ENCODE peak calls at places on chromosomes 12 and 14, in four cellular contexts. B is K562, F is cardiac muscle cell, E is A172. O is an unnamed sample.

GRCh38 chr12:25653487-25654175 is 100.5 kb upstream of the LMNTD1 start:
- DNase-seq in B (no peak), F (no peak), E (no peak), O (no peak)

GRCh38 chr14:60753264-60754126 is 18.9 kb downstream of the MNAT1 start:
- DNase-seq in B (no peak), F (no peak), E (no peak), O (peak)

GRCh38 chr14:50622978-50623377 is 45.1 kb downstream of the SAV1 start:
- DNase-seq in B (no peak), F (no peak), E (no peak), O (no peak)

GRCh38 chr14:58200480-58200841 is 512 bp downstream of the ACTR10 start:
- DNase-seq in B (no peak), F (no peak), E (no peak), O (no peak)

GRCh38 chr12:38921025-38921677 is 15.8 kb upstream of the CPNE8 start:
- DNase-seq in B (peak), F (peak), E (peak), O (peak)

GRCh38 chr12:75954076-75954475 is 77.5 kb downstream of the PHLDA1 start:
- DNase-seq in B (peak), F (no peak), E (peak), O (no peak)

GRCh38 chr12:94262228-94263010 is 114.0 kb downstream of the PLXNC1 start:
- DNase-seq in B (peak), F (peak), E (peak), O (peak)

GRCh38 chr12:47394070-47394469 is 311.8 kb downstream of the RPAP3 start:
- DNase-seq in B (no peak), F (no peak), E (peak), O (no peak)

GRCh38 chr14:95039993-95040348 is 117.4 kb downstream of the DICER1 start:
- DNase-seq in B (no peak), F (no peak), E (no peak), O (no peak)

GRCh38 chr12:4246116-4246515 is 27.4 kb upstream of the CCND2 start:
- DNase-seq in B (no peak), F (no peak), E (no peak), O (no peak)

GRCh38 chr14:75375983-75376382 is 51.8 kb upstream of the JDP2 start:
- DNase-seq in B (no peak), F (no peak), E (no peak), O (no peak)

GRCh38 chr14:105425823-105426247 is 6.2 kb downstream of the MTA1 start:
- DNase-seq in B (no peak), F (no peak), E (no peak), O (no peak)

O was measured in effector memory CD8-positive, alpha-beta T cell.